ENCODE peak calls at places on chromosomes 3 and 15, in nine cellular contexts. One of them, this sample, is unnamed.

GRCh38 chr15:80770356-80770705 is 8.8 kb upstream of the CEMIP start:
- DNase-seq in stimulated activated CD4-positive, alpha-beta T cell treated with anti-CD3 and anti-CD28 coated beads, TNF-alpha, amount 100 ng/mL, for 24 hours: no peak
- DNase-seq in RWPE1: no peak
- DNase-seq in T1000: no peak
- DNase-seq in nephron progenitor cell: no peak
- DNase-seq in NCI-H2227 treated with DMSO at 0.1 percent for 48 hours: no peak
- DNase-seq in neural crest cell: no peak
- DNase-seq in endothelial cell of umbilical vein: no peak
- DNase-seq in activated T-cell treated with anti-CD3 and anti-CD28 coated beads for 1 hour: no peak
- DNase-seq in this sample: no peak

GRCh38 chr3:13548696-13549512 is at the start of gene FBLN2:
- DNase-seq in stimulated activated CD4-positive, alpha-beta T cell treated with anti-CD3 and anti-CD28 coated beads, TNF-alpha, amount 100 ng/mL, for 24 hours: no peak
- DNase-seq in RWPE1: peak
- DNase-seq in T1000: peak
- DNase-seq in nephron progenitor cell: peak
- DNase-seq in NCI-H2227 treated with DMSO at 0.1 percent for 48 hours: peak
- DNase-seq in neural crest cell: peak
- DNase-seq in endothelial cell of umbilical vein: no peak
- DNase-seq in activated T-cell treated with anti-CD3 and anti-CD28 coated beads for 1 hour: no peak
- DNase-seq in this sample: no peak

GRCh38 chr3:196643201-196643749 is 3.8 kb downstream of the NRROS start:
- DNase-seq in stimulated activated CD4-positive, alpha-beta T cell treated with anti-CD3 and anti-CD28 coated beads, TNF-alpha, amount 100 ng/mL, for 24 hours: no peak
- DNase-seq in RWPE1: no peak
- DNase-seq in T1000: no peak
- DNase-seq in nephron progenitor cell: no peak
- DNase-seq in NCI-H2227 treated with DMSO at 0.1 percent for 48 hours: no peak
- DNase-seq in neural crest cell: no peak
- DNase-seq in endothelial cell of umbilical vein: no peak
- DNase-seq in activated T-cell treated with anti-CD3 and anti-CD28 coated beads for 1 hour: no peak
- DNase-seq in this sample: no peak

GRCh38 chr3:16378920-16379319 is 113.9 kb downstream of the OXNAD1 start:
- DNase-seq in stimulated activated CD4-positive, alpha-beta T cell treated with anti-CD3 and anti-CD28 coated beads, TNF-alpha, amount 100 ng/mL, for 24 hours: no peak
- DNase-seq in RWPE1: no peak
- DNase-seq in T1000: peak
- DNase-seq in nephron progenitor cell: no peak
- DNase-seq in NCI-H2227 treated with DMSO at 0.1 percent for 48 hours: no peak
- DNase-seq in neural crest cell: no peak
- DNase-seq in endothelial cell of umbilical vein: no peak
- DNase-seq in activated T-cell treated with anti-CD3 and anti-CD28 coated beads for 1 hour: no peak
- DNase-seq in this sample: no peak

GRCh38 chr15:40295870-40296560 is 11.7 kb downstream of the PLCB2 start:
- DNase-seq in stimulated activated CD4-positive, alpha-beta T cell treated with anti-CD3 and anti-CD28 coated beads, TNF-alpha, amount 100 ng/mL, for 24 hours: no peak
- DNase-seq in RWPE1: no peak
- DNase-seq in T1000: no peak
- DNase-seq in nephron progenitor cell: no peak
- DNase-seq in NCI-H2227 treated with DMSO at 0.1 percent for 48 hours: no peak
- DNase-seq in neural crest cell: no peak
- DNase-seq in endothelial cell of umbilical vein: no peak
- DNase-seq in activated T-cell treated with anti-CD3 and anti-CD28 coated beads for 1 hour: no peak
- DNase-seq in this sample: no peak

GRCh38 chr3:136186330-136186729 is 9.8 kb downstream of the MSL2 start:
- DNase-seq in stimulated activated CD4-positive, alpha-beta T cell treated with anti-CD3 and anti-CD28 coated beads, TNF-alpha, amount 100 ng/mL, for 24 hours: no peak
- DNase-seq in RWPE1: no peak
- DNase-seq in T1000: no peak
- DNase-seq in nephron progenitor cell: no peak
- DNase-seq in NCI-H2227 treated with DMSO at 0.1 percent for 48 hours: no peak
- DNase-seq in neural crest cell: no peak
- DNase-seq in endothelial cell of umbilical vein: no peak
- DNase-seq in activated T-cell treated with anti-CD3 and anti-CD28 coated beads for 1 hour: no peak
- DNase-seq in this sample: no peak

GRCh38 chr15:57375827-57376694 is at the start of gene CGNL1:
- DNase-seq in stimulated activated CD4-positive, alpha-beta T cell treated with anti-CD3 and anti-CD28 coated beads, TNF-alpha, amount 100 ng/mL, for 24 hours: no peak
- DNase-seq in RWPE1: peak
- DNase-seq in T1000: no peak
- DNase-seq in nephron progenitor cell: peak
- DNase-seq in NCI-H2227 treated with DMSO at 0.1 percent for 48 hours: no peak
- DNase-seq in neural crest cell: peak
- DNase-seq in endothelial cell of umbilical vein: peak
- DNase-seq in activated T-cell treated with anti-CD3 and anti-CD28 coated beads for 1 hour: no peak
- DNase-seq in this sample: peak

GRCh38 chr3:173743512-173743911 is 346.0 kb downstream of the NLGN1 start:
- DNase-seq in stimulated activated CD4-positive, alpha-beta T cell treated with anti-CD3 and anti-CD28 coated beads, TNF-alpha, amount 100 ng/mL, for 24 hours: no peak
- DNase-seq in RWPE1: no peak
- DNase-seq in T1000: no peak
- DNase-seq in nephron progenitor cell: no peak
- DNase-seq in NCI-H2227 treated with DMSO at 0.1 percent for 48 hours: no peak
- DNase-seq in neural crest cell: no peak
- DNase-seq in endothelial cell of umbilical vein: peak
- DNase-seq in activated T-cell treated with anti-CD3 and anti-CD28 coated beads for 1 hour: no peak
- DNase-seq in this sample: no peak

GRCh38 chr15:98713585-98714001 is 65.3 kb downstream of the IGF1R start:
- DNase-seq in stimulated activated CD4-positive, alpha-beta T cell treated with anti-CD3 and anti-CD28 coated beads, TNF-alpha, amount 100 ng/mL, for 24 hours: no peak
- DNase-seq in RWPE1: peak
- DNase-seq in T1000: no peak
- DNase-seq in nephron progenitor cell: no peak
- DNase-seq in NCI-H2227 treated with DMSO at 0.1 percent for 48 hours: no peak
- DNase-seq in neural crest cell: no peak
- DNase-seq in endothelial cell of umbilical vein: peak
- DNase-seq in activated T-cell treated with anti-CD3 and anti-CD28 coated beads for 1 hour: no peak
- DNase-seq in this sample: peak

GRCh38 chr3:149519912-149520311 is 45.4 kb downstream of the TM4SF4 start:
- DNase-seq in stimulated activated CD4-positive, alpha-beta T cell treated with anti-CD3 and anti-CD28 coated beads, TNF-alpha, amount 100 ng/mL, for 24 hours: no peak
- DNase-seq in RWPE1: no peak
- DNase-seq in T1000: no peak
- DNase-seq in nephron progenitor cell: no peak
- DNase-seq in NCI-H2227 treated with DMSO at 0.1 percent for 48 hours: no peak
- DNase-seq in neural crest cell: no peak
- DNase-seq in endothelial cell of umbilical vein: no peak
- DNase-seq in activated T-cell treated with anti-CD3 and anti-CD28 coated beads for 1 hour: no peak
- DNase-seq in this sample: no peak

GRCh38 chr3:134336587-134336986 is 37.7 kb downstream of the AMOTL2 start:
- DNase-seq in stimulated activated CD4-positive, alpha-beta T cell treated with anti-CD3 and anti-CD28 coated beads, TNF-alpha, amount 100 ng/mL, for 24 hours: no peak
- DNase-seq in RWPE1: peak
- DNase-seq in T1000: peak
- DNase-seq in nephron progenitor cell: no peak
- DNase-seq in NCI-H2227 treated with DMSO at 0.1 percent for 48 hours: no peak
- DNase-seq in neural crest cell: no peak
- DNase-seq in endothelial cell of umbilical vein: no peak
- DNase-seq in activated T-cell treated with anti-CD3 and anti-CD28 coated beads for 1 hour: no peak
- DNase-seq in this sample: no peak

GRCh38 chr3:37054370-37054769 is 61.1 kb downstream of the MLH1 start:
- DNase-seq in stimulated activated CD4-positive, alpha-beta T cell treated with anti-CD3 and anti-CD28 coated beads, TNF-alpha, amount 100 ng/mL, for 24 hours: no peak
- DNase-seq in RWPE1: no peak
- DNase-seq in T1000: no peak
- DNase-seq in nephron progenitor cell: no peak
- DNase-seq in NCI-H2227 treated with DMSO at 0.1 percent for 48 hours: no peak
- DNase-seq in neural crest cell: no peak
- DNase-seq in endothelial cell of umbilical vein: peak
- DNase-seq in activated T-cell treated with anti-CD3 and anti-CD28 coated beads for 1 hour: no peak
- DNase-seq in this sample: no peak

GRCh38 chr3:535566-536416 is 339.2 kb downstream of the CHL1 start:
- DNase-seq in stimulated activated CD4-positive, alpha-beta T cell treated with anti-CD3 and anti-CD28 coated beads, TNF-alpha, amount 100 ng/mL, for 24 hours: no peak
- DNase-seq in RWPE1: no peak
- DNase-seq in T1000: peak
- DNase-seq in nephron progenitor cell: peak
- DNase-seq in NCI-H2227 treated with DMSO at 0.1 percent for 48 hours: no peak
- DNase-seq in neural crest cell: no peak
- DNase-seq in endothelial cell of umbilical vein: no peak
- DNase-seq in activated T-cell treated with anti-CD3 and anti-CD28 coated beads for 1 hour: no peak
- DNase-seq in this sample: no peak

GRCh38 chr3:186152889-186153292 is 44.0 kb upstream of the ETV5 start:
- DNase-seq in stimulated activated CD4-positive, alpha-beta T cell treated with anti-CD3 and anti-CD28 coated beads, TNF-alpha, amount 100 ng/mL, for 24 hours: no peak
- DNase-seq in RWPE1: no peak
- DNase-seq in T1000: no peak
- DNase-seq in nephron progenitor cell: no peak
- DNase-seq in NCI-H2227 treated with DMSO at 0.1 percent for 48 hours: no peak
- DNase-seq in neural crest cell: no peak
- DNase-seq in endothelial cell of umbilical vein: no peak
- DNase-seq in activated T-cell treated with anti-CD3 and anti-CD28 coated beads for 1 hour: no peak
- DNase-seq in this sample: no peak

GRCh38 chr15:78914027-78914764 is 30.6 kb downstream of the CTSH start:
- DNase-seq in stimulated activated CD4-positive, alpha-beta T cell treated with anti-CD3 and anti-CD28 coated beads, TNF-alpha, amount 100 ng/mL, for 24 hours: no peak
- DNase-seq in RWPE1: peak
- DNase-seq in T1000: no peak
- DNase-seq in nephron progenitor cell: no peak
- DNase-seq in NCI-H2227 treated with DMSO at 0.1 percent for 48 hours: no peak
- DNase-seq in neural crest cell: no peak
- DNase-seq in endothelial cell of umbilical vein: no peak
- DNase-seq in activated T-cell treated with anti-CD3 and anti-CD28 coated beads for 1 hour: no peak
- DNase-seq in this sample: no peak

GRCh38 chr3:42264399-42265058 is 1.5 kb downstream of the CCK start:
- DNase-seq in stimulated activated CD4-positive, alpha-beta T cell treated with anti-CD3 and anti-CD28 coated beads, TNF-alpha, amount 100 ng/mL, for 24 hours: no peak
- DNase-seq in RWPE1: peak
- DNase-seq in T1000: no peak
- DNase-seq in nephron progenitor cell: no peak
- DNase-seq in NCI-H2227 treated with DMSO at 0.1 percent for 48 hours: peak
- DNase-seq in neural crest cell: no peak
- DNase-seq in endothelial cell of umbilical vein: no peak
- DNase-seq in activated T-cell treated with anti-CD3 and anti-CD28 coated beads for 1 hour: no peak
- DNase-seq in this sample: no peak

GRCh38 chr3:195263193-195263924 is 7.6 kb downstream of the XXYLT1 start:
- DNase-seq in stimulated activated CD4-positive, alpha-beta T cell treated with anti-CD3 and anti-CD28 coated beads, TNF-alpha, amount 100 ng/mL, for 24 hours: no peak
- DNase-seq in RWPE1: no peak
- DNase-seq in T1000: no peak
- DNase-seq in nephron progenitor cell: no peak
- DNase-seq in NCI-H2227 treated with DMSO at 0.1 percent for 48 hours: no peak
- DNase-seq in neural crest cell: no peak
- DNase-seq in endothelial cell of umbilical vein: peak
- DNase-seq in activated T-cell treated with anti-CD3 and anti-CD28 coated beads for 1 hour: no peak
- DNase-seq in this sample: no peak

GRCh38 chr3:39383190-39383912 is at the start of gene SLC25A38:
- DNase-seq in stimulated activated CD4-positive, alpha-beta T cell treated with anti-CD3 and anti-CD28 coated beads, TNF-alpha, amount 100 ng/mL, for 24 hours: peak
- DNase-seq in RWPE1: peak
- DNase-seq in T1000: no peak
- DNase-seq in nephron progenitor cell: peak
- DNase-seq in NCI-H2227 treated with DMSO at 0.1 percent for 48 hours: no peak
- DNase-seq in neural crest cell: peak
- DNase-seq in endothelial cell of umbilical vein: peak
- DNase-seq in activated T-cell treated with anti-CD3 and anti-CD28 coated beads for 1 hour: peak
- DNase-seq in this sample: peak

GRCh38 chr3:45425237-45425933 is 37.0 kb downstream of the LARS2 start:
- DNase-seq in stimulated activated CD4-positive, alpha-beta T cell treated with anti-CD3 and anti-CD28 coated beads, TNF-alpha, amount 100 ng/mL, for 24 hours: no peak
- DNase-seq in RWPE1: no peak
- DNase-seq in T1000: no peak
- DNase-seq in nephron progenitor cell: no peak
- DNase-seq in NCI-H2227 treated with DMSO at 0.1 percent for 48 hours: no peak
- DNase-seq in neural crest cell: no peak
- DNase-seq in endothelial cell of umbilical vein: peak
- DNase-seq in activated T-cell treated with anti-CD3 and anti-CD28 coated beads for 1 hour: no peak
- DNase-seq in this sample: peak

GRCh38 chr3:49629866-49630265 is 44.3 kb upstream of the APEH start:
- DNase-seq in stimulated activated CD4-positive, alpha-beta T cell treated with anti-CD3 and anti-CD28 coated beads, TNF-alpha, amount 100 ng/mL, for 24 hours: no peak
- DNase-seq in RWPE1: no peak
- DNase-seq in T1000: no peak
- DNase-seq in nephron progenitor cell: no peak
- DNase-seq in NCI-H2227 treated with DMSO at 0.1 percent for 48 hours: no peak
- DNase-seq in neural crest cell: no peak
- DNase-seq in endothelial cell of umbilical vein: no peak
- DNase-seq in activated T-cell treated with anti-CD3 and anti-CD28 coated beads for 1 hour: no peak
- DNase-seq in this sample: no peak

GRCh38 chr3:193016437-193016887 is 98.8 kb upstream of the MB21D2 start:
- DNase-seq in stimulated activated CD4-positive, alpha-beta T cell treated with anti-CD3 and anti-CD28 coated beads, TNF-alpha, amount 100 ng/mL, for 24 hours: no peak
- DNase-seq in RWPE1: peak
- DNase-seq in T1000: no peak
- DNase-seq in nephron progenitor cell: no peak
- DNase-seq in NCI-H2227 treated with DMSO at 0.1 percent for 48 hours: no peak
- DNase-seq in neural crest cell: no peak
- DNase-seq in endothelial cell of umbilical vein: no peak
- DNase-seq in activated T-cell treated with anti-CD3 and anti-CD28 coated beads for 1 hour: no peak
- DNase-seq in this sample: no peak

GRCh38 chr3:78274475-78275065 is 1234.7 kb downstream of the ROBO2 start:
- DNase-seq in stimulated activated CD4-positive, alpha-beta T cell treated with anti-CD3 and anti-CD28 coated beads, TNF-alpha, amount 100 ng/mL, for 24 hours: no peak
- DNase-seq in RWPE1: no peak
- DNase-seq in T1000: no peak
- DNase-seq in nephron progenitor cell: no peak
- DNase-seq in NCI-H2227 treated with DMSO at 0.1 percent for 48 hours: no peak
- DNase-seq in neural crest cell: no peak
- DNase-seq in endothelial cell of umbilical vein: no peak
- DNase-seq in activated T-cell treated with anti-CD3 and anti-CD28 coated beads for 1 hour: no peak
- DNase-seq in this sample: no peak

GRCh38 chr15:90819390-90819789 is 49.0 kb upstream of the FURIN start:
- DNase-seq in stimulated activated CD4-positive, alpha-beta T cell treated with anti-CD3 and anti-CD28 coated beads, TNF-alpha, amount 100 ng/mL, for 24 hours: no peak
- DNase-seq in RWPE1: no peak
- DNase-seq in T1000: no peak
- DNase-seq in nephron progenitor cell: no peak
- DNase-seq in NCI-H2227 treated with DMSO at 0.1 percent for 48 hours: no peak
- DNase-seq in neural crest cell: no peak
- DNase-seq in endothelial cell of umbilical vein: no peak
- DNase-seq in activated T-cell treated with anti-CD3 and anti-CD28 coated beads for 1 hour: no peak
- DNase-seq in this sample: no peak

GRCh38 chr3:190492966-190493365 is 20.9 kb upstream of the IL1RAP start:
- DNase-seq in stimulated activated CD4-positive, alpha-beta T cell treated with anti-CD3 and anti-CD28 coated beads, TNF-alpha, amount 100 ng/mL, for 24 hours: no peak
- DNase-seq in RWPE1: no peak
- DNase-seq in T1000: no peak
- DNase-seq in nephron progenitor cell: no peak
- DNase-seq in NCI-H2227 treated with DMSO at 0.1 percent for 48 hours: no peak
- DNase-seq in neural crest cell: no peak
- DNase-seq in endothelial cell of umbilical vein: no peak
- DNase-seq in activated T-cell treated with anti-CD3 and anti-CD28 coated beads for 1 hour: no peak
- DNase-seq in this sample: no peak

GRCh38 chr3:36394176-36394575 is 13.9 kb downstream of the STAC start:
- DNase-seq in stimulated activated CD4-positive, alpha-beta T cell treated with anti-CD3 and anti-CD28 coated beads, TNF-alpha, amount 100 ng/mL, for 24 hours: no peak
- DNase-seq in RWPE1: no peak
- DNase-seq in T1000: no peak
- DNase-seq in nephron progenitor cell: no peak
- DNase-seq in NCI-H2227 treated with DMSO at 0.1 percent for 48 hours: no peak
- DNase-seq in neural crest cell: no peak
- DNase-seq in endothelial cell of umbilical vein: no peak
- DNase-seq in activated T-cell treated with anti-CD3 and anti-CD28 coated beads for 1 hour: no peak
- DNase-seq in this sample: no peak